ENCODE peak calls at places on chromosome 12, in eight cellular contexts. One of them, this sample, is unnamed.

GRCh38 chr12:122148657-122149056 is 25.4 kb downstream of the IL31 start:
- DNase-seq in AG09309: no peak
- DNase-seq in BJ: no peak
- DNase-seq in neural progenitor cell: no peak
- DNase-seq in astrocyte of the spinal cord: no peak
- DNase-seq in transverse colon: no peak
- DNase-seq in WTC11: no peak
- DNase-seq in breast epithelium: no peak
- DNase-seq in this sample: no peak

GRCh38 chr12:63949902-63950301 is 105.4 kb downstream of the SRGAP1 start:
- DNase-seq in WTC11: no peak
- DNase-seq in BJ: no peak
- DNase-seq in astrocyte of the spinal cord: no peak
- DNase-seq in AG09309: no peak
- DNase-seq in breast epithelium: no peak
- DNase-seq in neural progenitor cell: no peak
- DNase-seq in transverse colon: no peak
- DNase-seq in this sample: no peak

GRCh38 chr12:29692237-29692636 is 91.5 kb downstream of the TMTC1 start:
- DNase-seq in transverse colon: no peak
- DNase-seq in breast epithelium: no peak
- DNase-seq in AG09309: no peak
- DNase-seq in BJ: no peak
- DNase-seq in astrocyte of the spinal cord: no peak
- DNase-seq in neural progenitor cell: no peak
- DNase-seq in WTC11: no peak
- DNase-seq in this sample: no peak

GRCh38 chr12:116734156-116734768 is 3.6 kb downstream of the SPRING1 start:
- DNase-seq in AG09309: no peak
- DNase-seq in BJ: no peak
- DNase-seq in astrocyte of the spinal cord: no peak
- DNase-seq in neural progenitor cell: no peak
- DNase-seq in WTC11: no peak
- DNase-seq in transverse colon: no peak
- DNase-seq in breast epithelium: no peak
- DNase-seq in this sample: no peak

GRCh38 chr12:131408484-131408883 is 302.4 kb upstream of the SFSWAP start:
- DNase-seq in breast epithelium: no peak
- DNase-seq in astrocyte of the spinal cord: no peak
- DNase-seq in transverse colon: no peak
- DNase-seq in BJ: no peak
- DNase-seq in neural progenitor cell: no peak
- DNase-seq in WTC11: no peak
- DNase-seq in AG09309: no peak
- DNase-seq in this sample: no peak

GRCh38 chr12:84922721-84923120 is 10.1 kb upstream of the SLC6A15 start:
- DNase-seq in astrocyte of the spinal cord: no peak
- DNase-seq in neural progenitor cell: no peak
- DNase-seq in AG09309: no peak
- DNase-seq in BJ: no peak
- DNase-seq in transverse colon: no peak
- DNase-seq in breast epithelium: no peak
- DNase-seq in WTC11: no peak
- DNase-seq in this sample: no peak

GRCh38 chr12:89883630-89884364 is 175.2 kb upstream of the ATP2B1 start:
- DNase-seq in neural progenitor cell: peak; percentile 89
- DNase-seq in BJ: no peak
- DNase-seq in WTC11: no peak
- DNase-seq in transverse colon: no peak
- DNase-seq in breast epithelium: peak; percentile 20
- DNase-seq in AG09309: no peak
- DNase-seq in astrocyte of the spinal cord: peak; percentile 70
- DNase-seq in this sample: no peak

GRCh38 chr12:53347905-53348304 is 11.8 kb upstream of the SP7 start:
- DNase-seq in neural progenitor cell: no peak
- DNase-seq in BJ: no peak
- DNase-seq in breast epithelium: no peak
- DNase-seq in AG09309: no peak
- DNase-seq in astrocyte of the spinal cord: no peak
- DNase-seq in WTC11: no peak
- DNase-seq in transverse colon: no peak
- DNase-seq in this sample: no peak

GRCh38 chr12:25074954-25075353 is 120.0 kb downstream of the DNAI7 start:
- DNase-seq in WTC11: no peak
- DNase-seq in astrocyte of the spinal cord: no peak
- DNase-seq in BJ: no peak
- DNase-seq in AG09309: no peak
- DNase-seq in neural progenitor cell: no peak
- DNase-seq in breast epithelium: no peak
- DNase-seq in transverse colon: no peak
- DNase-seq in this sample: no peak

GRCh38 chr12:11171145-11171952 is at the start of gene SMIM10L1:
- DNase-seq in neural progenitor cell: peak; percentile 99
- DNase-seq in transverse colon: peak; percentile 93
- DNase-seq in breast epithelium: peak; percentile 81
- DNase-seq in WTC11: peak; percentile 88
- DNase-seq in AG09309: peak; percentile 67
- DNase-seq in BJ: peak; percentile 71
- DNase-seq in astrocyte of the spinal cord: peak; percentile 97
- DNase-seq in this sample: peak; percentile 82
- TF ChIP-seq CTCF in neural progenitor cell: no peak
- TF ChIP-seq CTCF in transverse colon: peak; percentile 1
- TF ChIP-seq CTCF in breast epithelium: no peak
- TF ChIP-seq CTCF in WTC11: no peak
- TF ChIP-seq CTCF in AG09309: peak; percentile 5
- TF ChIP-seq CTCF in BJ: peak; percentile 30
- TF ChIP-seq CTCF in astrocyte of the spinal cord: no peak
- TF ChIP-seq CTCF in this sample: no peak

DNA sequence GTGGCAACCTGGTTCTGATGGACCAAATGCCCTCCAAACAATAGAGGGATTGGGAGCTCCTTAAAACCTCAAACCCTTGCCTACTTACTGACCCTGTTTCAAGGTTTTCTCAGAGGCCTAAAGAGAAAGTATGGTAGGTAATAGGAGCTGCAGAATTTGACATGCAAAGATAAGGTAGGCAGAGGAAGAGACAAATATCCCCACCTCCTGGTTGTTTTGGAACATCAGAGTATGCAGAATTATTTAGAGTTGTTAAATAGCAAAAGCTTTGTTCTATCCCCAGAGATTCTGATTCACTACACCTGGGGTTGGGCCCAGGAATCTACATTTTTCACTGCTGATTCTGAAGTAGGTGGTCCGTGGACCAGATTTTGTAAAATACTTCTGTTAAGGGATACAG is 421.2 kb downstream of the SOX5 start:
- DNase-seq in breast epithelium: no peak
- DNase-seq in BJ: no peak
- DNase-seq in AG09309: no peak
- DNase-seq in transverse colon: no peak
- DNase-seq in astrocyte of the spinal cord: no peak
- DNase-seq in neural progenitor cell: no peak
- DNase-seq in WTC11: no peak
- DNase-seq in this sample: no peak
- TF ChIP-seq CTCF in breast epithelium: no peak
- TF ChIP-seq CTCF in BJ: no peak
- TF ChIP-seq CTCF in AG09309: no peak
- TF ChIP-seq CTCF in transverse colon: no peak
- TF ChIP-seq CTCF in astrocyte of the spinal cord: no peak
- TF ChIP-seq CTCF in neural progenitor cell: no peak
- TF ChIP-seq CTCF in WTC11: no peak
- TF ChIP-seq CTCF in this sample: no peak

GRCh38 chr12:72564120-72564519 is 291.9 kb downstream of the TRHDE start:
- DNase-seq in WTC11: no peak
- DNase-seq in transverse colon: no peak
- DNase-seq in AG09309: no peak
- DNase-seq in neural progenitor cell: no peak
- DNase-seq in breast epithelium: no peak
- DNase-seq in BJ: no peak
- DNase-seq in astrocyte of the spinal cord: no peak
- DNase-seq in this sample: no peak

DNA sequence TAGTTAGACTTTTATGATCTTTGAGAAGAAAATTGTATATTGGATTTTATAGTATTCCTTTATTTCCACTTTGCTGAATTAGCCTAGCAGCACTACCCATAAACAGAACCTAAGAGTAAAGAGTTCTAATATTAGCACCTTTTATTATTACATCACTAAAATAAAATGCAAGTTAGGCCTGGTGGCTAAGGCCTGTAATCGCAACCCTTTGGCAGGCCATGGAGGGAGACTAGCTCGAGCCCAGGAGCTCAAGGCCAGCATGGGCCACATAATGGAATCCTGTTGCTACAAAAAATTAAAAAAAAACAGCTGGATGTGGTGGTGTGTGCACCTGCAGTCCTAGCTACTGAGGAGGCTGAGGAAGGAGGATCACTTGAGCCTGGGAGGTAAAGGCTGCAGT is 288.2 kb downstream of the TRHDE start:
- DNase-seq in BJ: no peak
- DNase-seq in AG09309: no peak
- DNase-seq in WTC11: peak; percentile 10
- DNase-seq in transverse colon: no peak
- DNase-seq in breast epithelium: no peak
- DNase-seq in astrocyte of the spinal cord: no peak
- DNase-seq in neural progenitor cell: no peak
- DNase-seq in this sample: no peak
- TF ChIP-seq CTCF in BJ: no peak
- TF ChIP-seq CTCF in AG09309: no peak
- TF ChIP-seq CTCF in WTC11: no peak
- TF ChIP-seq CTCF in transverse colon: no peak
- TF ChIP-seq CTCF in breast epithelium: no peak
- TF ChIP-seq CTCF in astrocyte of the spinal cord: no peak
- TF ChIP-seq CTCF in neural progenitor cell: peak; percentile 20
- TF ChIP-seq CTCF in this sample: no peak

GRCh38 chr12:98002887-98003493 is 512.4 kb upstream of the TMPO start:
- DNase-seq in astrocyte of the spinal cord: peak; percentile 47
- DNase-seq in breast epithelium: peak; percentile 30
- DNase-seq in AG09309: no peak
- DNase-seq in neural progenitor cell: peak; percentile 77
- DNase-seq in transverse colon: peak; percentile 8
- DNase-seq in BJ: no peak
- DNase-seq in WTC11: peak; percentile 69
- DNase-seq in this sample: no peak
- TF ChIP-seq CTCF in astrocyte of the spinal cord: peak; percentile 56
- TF ChIP-seq CTCF in breast epithelium: peak; percentile 43
- TF ChIP-seq CTCF in AG09309: peak; percentile 11
- TF ChIP-seq CTCF in neural progenitor cell: peak; percentile 75
- TF ChIP-seq CTCF in transverse colon: no peak
- TF ChIP-seq CTCF in BJ: no peak
- TF ChIP-seq CTCF in WTC11: peak; percentile 2
- TF ChIP-seq CTCF in this sample: peak; percentile 42

GRCh38 chr12:127926004-127926403 is 341.0 kb upstream of the TMEM132C start:
- DNase-seq in breast epithelium: no peak
- DNase-seq in WTC11: no peak
- DNase-seq in BJ: no peak
- DNase-seq in AG09309: no peak
- DNase-seq in transverse colon: peak; percentile 25
- DNase-seq in astrocyte of the spinal cord: peak; percentile 60
- DNase-seq in neural progenitor cell: peak; percentile 73
- DNase-seq in this sample: no peak
- TF ChIP-seq CTCF in breast epithelium: peak; percentile 23
- TF ChIP-seq CTCF in WTC11: no peak
- TF ChIP-seq CTCF in BJ: peak; percentile 61
- TF ChIP-seq CTCF in AG09309: peak; percentile 79
- TF ChIP-seq CTCF in transverse colon: peak; percentile 42
- TF ChIP-seq CTCF in astrocyte of the spinal cord: peak; percentile 82
- TF ChIP-seq CTCF in neural progenitor cell: peak; percentile 71
- TF ChIP-seq CTCF in this sample: no peak

DNA sequence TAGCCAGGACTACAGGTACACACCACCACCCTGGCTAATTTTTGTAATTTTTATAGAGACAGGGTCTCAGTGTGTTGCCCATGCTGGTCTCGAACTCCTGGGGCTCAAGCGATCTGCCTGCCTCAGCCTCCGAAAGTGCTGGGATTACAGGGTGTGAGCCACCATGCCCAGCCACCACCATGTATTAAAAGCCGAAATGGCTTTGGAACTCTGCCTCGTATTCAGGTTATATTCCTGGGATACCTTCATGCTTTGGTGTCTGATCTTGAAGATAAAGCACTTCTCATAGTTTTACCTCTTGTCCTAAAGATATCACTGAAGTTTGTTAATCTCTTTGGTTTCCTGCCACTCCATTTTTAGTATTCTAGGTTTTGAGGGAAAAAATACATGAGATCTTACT is 47.2 kb downstream of the MYO1H start:
- DNase-seq in neural progenitor cell: no peak
- DNase-seq in breast epithelium: no peak
- DNase-seq in AG09309: no peak
- DNase-seq in WTC11: no peak
- DNase-seq in astrocyte of the spinal cord: no peak
- DNase-seq in BJ: no peak
- DNase-seq in transverse colon: no peak
- DNase-seq in this sample: no peak
- TF ChIP-seq CTCF in neural progenitor cell: no peak
- TF ChIP-seq CTCF in breast epithelium: no peak
- TF ChIP-seq CTCF in AG09309: no peak
- TF ChIP-seq CTCF in WTC11: no peak
- TF ChIP-seq CTCF in astrocyte of the spinal cord: no peak
- TF ChIP-seq CTCF in BJ: no peak
- TF ChIP-seq CTCF in transverse colon: no peak
- TF ChIP-seq CTCF in this sample: no peak

GRCh38 chr12:96502477-96502876 is 13.1 kb downstream of the CFAP54 start:
- DNase-seq in neural progenitor cell: no peak
- DNase-seq in WTC11: no peak
- DNase-seq in breast epithelium: no peak
- DNase-seq in astrocyte of the spinal cord: no peak
- DNase-seq in transverse colon: peak; percentile 27
- DNase-seq in BJ: no peak
- DNase-seq in AG09309: no peak
- DNase-seq in this sample: no peak

GRCh38 chr12:96502949-96503532 is 13.7 kb downstream of the CFAP54 start:
- DNase-seq in AG09309: no peak
- DNase-seq in WTC11: no peak
- DNase-seq in breast epithelium: no peak
- DNase-seq in astrocyte of the spinal cord: no peak
- DNase-seq in BJ: no peak
- DNase-seq in transverse colon: no peak
- DNase-seq in neural progenitor cell: no peak
- DNase-seq in this sample: no peak

GRCh38 chr12:96501139-96501741 is 11.9 kb downstream of the CFAP54 start:
- DNase-seq in transverse colon: peak; percentile 56
- DNase-seq in breast epithelium: peak; percentile 41
- DNase-seq in neural progenitor cell: no peak
- DNase-seq in WTC11: no peak
- DNase-seq in astrocyte of the spinal cord: peak; percentile 76
- DNase-seq in BJ: no peak
- DNase-seq in AG09309: no peak
- DNase-seq in this sample: no peak

GRCh38 chr12:96501908-96502307 is 12.5 kb downstream of the CFAP54 start:
- DNase-seq in astrocyte of the spinal cord: no peak
- DNase-seq in breast epithelium: no peak
- DNase-seq in WTC11: no peak
- DNase-seq in BJ: no peak
- DNase-seq in transverse colon: no peak
- DNase-seq in neural progenitor cell: no peak
- DNase-seq in AG09309: no peak
- DNase-seq in this sample: no peak

GRCh38 chr12:96500686-96501085 is 11.3 kb downstream of the CFAP54 start:
- DNase-seq in neural progenitor cell: no peak
- DNase-seq in AG09309: no peak
- DNase-seq in astrocyte of the spinal cord: peak; percentile 58
- DNase-seq in breast epithelium: no peak
- DNase-seq in transverse colon: no peak
- DNase-seq in WTC11: no peak
- DNase-seq in BJ: no peak
- DNase-seq in this sample: no peak
- TF ChIP-seq CTCF in neural progenitor cell: no peak
- TF ChIP-seq CTCF in AG09309: peak; percentile 44
- TF ChIP-seq CTCF in astrocyte of the spinal cord: peak; percentile 38
- TF ChIP-seq CTCF in breast epithelium: no peak
- TF ChIP-seq CTCF in transverse colon: no peak
- TF ChIP-seq CTCF in WTC11: no peak
- TF ChIP-seq CTCF in BJ: peak; percentile 3
- TF ChIP-seq CTCF in this sample: no peak

This sample was measured in mesothelial cell of epicardium.